ENCODE peak calls at places on chromosomes 11 and 22, in four cellular contexts. One of them, this sample, is unnamed. For H4K20me1, the result is how much of the 10 kb centered on the place peaks cover.

GRCh38 chr22:25081409-25081824 is 118.2 kb upstream of the CRYBB3 start:
- DNase-seq in MM.1S: peak
- DNase-seq in GM23248: peak
- DNase-seq in SK-N-SH: peak
- DNase-seq in this sample: peak

GRCh38 chr11:65419460-65419772 is 3.2 kb upstream of the NEAT1 start:
- DNase-seq in MM.1S: no peak
- DNase-seq in GM23248: no peak
- DNase-seq in SK-N-SH: no peak
- DNase-seq in this sample: no peak

GRCh38 chr22:30596886-30597285 is 5.2 kb upstream of the PES1 start:
- DNase-seq in MM.1S: no peak
- DNase-seq in GM23248: no peak
- DNase-seq in SK-N-SH: no peak
- DNase-seq in this sample: no peak

GRCh38 chr22:42610211-42610610 is 4.5 kb downstream of the POLDIP3 start:
- DNase-seq in MM.1S: no peak
- DNase-seq in GM23248: no peak
- DNase-seq in SK-N-SH: no peak
- DNase-seq in this sample: no peak

GRCh38 chr11:12198261-12198925 is 88.0 kb downstream of the MICAL2 start:
- DNase-seq in MM.1S: no peak
- DNase-seq in GM23248: no peak
- DNase-seq in SK-N-SH: no peak
- DNase-seq in this sample: no peak

GRCh38 chr11:133745791-133746190 is 99.5 kb downstream of the SPATA19 start:
- DNase-seq in MM.1S: no peak
- DNase-seq in GM23248: no peak
- DNase-seq in SK-N-SH: no peak
- DNase-seq in this sample: no peak

GRCh38 chr22:44578516-44579230 is 80.6 kb upstream of the RTL6 start:
- DNase-seq in MM.1S: no peak
- DNase-seq in GM23248: no peak
- DNase-seq in SK-N-SH: no peak
- DNase-seq in this sample: no peak

GRCh38 chr11:134098566-134099184 is 29.8 kb downstream of the JAM3 start:
- DNase-seq in MM.1S: no peak
- DNase-seq in GM23248: no peak
- DNase-seq in SK-N-SH: no peak
- DNase-seq in this sample: no peak

GRCh38 chr22:31923166-31923565 is 21.2 kb upstream of the YWHAH start:
- DNase-seq in MM.1S: no peak
- DNase-seq in GM23248: no peak
- DNase-seq in SK-N-SH: no peak
- DNase-seq in this sample: no peak

GRCh38 chr11:106937113-106937512 is 81.2 kb downstream of the GUCY1A2 start:
- DNase-seq in MM.1S: no peak
- DNase-seq in GM23248: peak
- DNase-seq in SK-N-SH: no peak
- DNase-seq in this sample: no peak

GRCh38 chr11:134583397-134583990 is 171.5 kb upstream of the B3GAT1 start:
- DNase-seq in MM.1S: no peak
- DNase-seq in GM23248: no peak
- DNase-seq in SK-N-SH: no peak
- DNase-seq in this sample: no peak

GRCh38 chr22:26553056-26553752 is 36.7 kb downstream of the TPST2 start:
- DNase-seq in MM.1S: peak
- DNase-seq in GM23248: peak
- DNase-seq in SK-N-SH: peak
- DNase-seq in this sample: no peak

GRCh38 chr11:63639195-63639832 is 25.1 kb upstream of the PLAAT3 start:
- DNase-seq in MM.1S: peak
- DNase-seq in GM23248: peak
- DNase-seq in SK-N-SH: no peak
- DNase-seq in this sample: no peak

GRCh38 chr11:35066783-35067476 is 72.0 kb upstream of the CD44 start:
- DNase-seq in MM.1S: peak
- DNase-seq in GM23248: no peak
- DNase-seq in SK-N-SH: no peak
- DNase-seq in this sample: no peak

GRCh38 chr11:70860855-70861254 is 391.5 kb downstream of the SHANK2 start:
- DNase-seq in MM.1S: no peak
- DNase-seq in GM23248: no peak
- DNase-seq in SK-N-SH: no peak
- DNase-seq in this sample: peak

GRCh38 chr11:1300121-1300520 is 9.3 kb downstream of the TOLLIP start:
- DNase-seq in MM.1S: no peak
- DNase-seq in GM23248: no peak
- DNase-seq in SK-N-SH: no peak
- DNase-seq in this sample: no peak

GRCh38 chr11:107659310-107659709 is 52.5 kb downstream of the SLN start:
- DNase-seq in MM.1S: no peak
- DNase-seq in GM23248: no peak
- DNase-seq in SK-N-SH: no peak
- DNase-seq in this sample: no peak

GRCh38 chr11:119629085-119629484 is 99.9 kb downstream of the NECTIN1 start:
- DNase-seq in MM.1S: no peak
- DNase-seq in GM23248: no peak
- DNase-seq in SK-N-SH: no peak
- DNase-seq in this sample: no peak

DNA sequence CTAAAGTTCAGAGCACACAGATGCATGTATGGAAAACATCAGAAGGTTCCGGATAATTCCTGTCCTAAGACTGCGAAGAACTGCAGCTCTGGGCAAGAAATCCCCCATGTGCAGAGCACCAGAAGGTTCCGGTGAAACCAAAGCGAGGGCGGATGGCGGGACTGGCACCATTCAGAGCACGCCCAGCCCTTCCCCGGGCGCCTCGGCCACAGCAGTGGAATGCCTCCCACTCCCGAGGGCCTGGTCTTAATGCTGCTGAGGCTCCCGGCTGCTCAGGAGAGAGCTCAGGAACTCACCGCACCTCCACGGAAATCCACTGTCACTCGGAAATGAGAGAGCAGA is 43.1 kb downstream of the BRD1 start:
- DNase-seq in MM.1S: no peak
- DNase-seq in GM23248: no peak
- DNase-seq in SK-N-SH: no peak
- DNase-seq in this sample: no peak
- H4K20me1 ChIP-seq in MM.1S: under half
- H4K20me1 ChIP-seq in GM23248: under half
- H4K20me1 ChIP-seq in SK-N-SH: half or more
- H4K20me1 ChIP-seq in this sample: half or more

GRCh38 chr11:61027141-61027840 is 55.8 kb downstream of the CD6 start:
- DNase-seq in MM.1S: no peak
- DNase-seq in GM23248: no peak
- DNase-seq in SK-N-SH: no peak
- DNase-seq in this sample: no peak
- TF ChIP-seq EZH2phosphoT487 in MM.1S: no peak
- TF ChIP-seq EZH2phosphoT487 in GM23248: no peak
- TF ChIP-seq EZH2phosphoT487 in SK-N-SH: no peak
- TF ChIP-seq EZH2phosphoT487 in this sample: no peak

GRCh38 chr11:73716153-73717056 is 44.5 kb downstream of the RAB6A start:
- DNase-seq in MM.1S: no peak
- DNase-seq in GM23248: no peak
- DNase-seq in SK-N-SH: peak
- DNase-seq in this sample: no peak

GRCh38 chr11:73705053-73705452 is 55.8 kb downstream of the RAB6A start:
- DNase-seq in MM.1S: no peak
- DNase-seq in GM23248: no peak
- DNase-seq in SK-N-SH: no peak
- DNase-seq in this sample: no peak

GRCh38 chr11:73715551-73715950 is 45.3 kb downstream of the RAB6A start:
- DNase-seq in MM.1S: no peak
- DNase-seq in GM23248: no peak
- DNase-seq in SK-N-SH: no peak
- DNase-seq in this sample: no peak

GRCh38 chr11:73710964-73711363 is 49.9 kb downstream of the RAB6A start:
- DNase-seq in MM.1S: no peak
- DNase-seq in GM23248: no peak
- DNase-seq in SK-N-SH: no peak
- DNase-seq in this sample: no peak
- H4K20me1 ChIP-seq in MM.1S: under half
- H4K20me1 ChIP-seq in GM23248: under half
- H4K20me1 ChIP-seq in SK-N-SH: under half
- H4K20me1 ChIP-seq in this sample: under half

GRCh38 chr11:86523738-86524602 is 148.4 kb downstream of the ME3 start:
- DNase-seq in MM.1S: no peak
- DNase-seq in GM23248: peak
- DNase-seq in SK-N-SH: no peak
- DNase-seq in this sample: no peak
- TF ChIP-seq EZH2phosphoT487 in MM.1S: no peak
- TF ChIP-seq EZH2phosphoT487 in GM23248: peak
- TF ChIP-seq EZH2phosphoT487 in SK-N-SH: no peak
- TF ChIP-seq EZH2phosphoT487 in this sample: no peak

This sample was measured in neural progenitor cell.